ENCODE peak calls at places on chromosomes 4 and X, in four cellular contexts. One of them, this sample, is unnamed.
A peak's percentile ranks its signal among the peaks of the same experiment; 100 is the strongest.

GRCh38 chr4:173413043-173413442 is 14.1 kb upstream of the SCRG1 start:
- DNase-seq in GM20000: no peak
- DNase-seq in B cell: no peak
- DNase-seq in uterus: no peak
- DNase-seq in this sample: no peak

GRCh38 chr4:68366600-68366999 is 16.7 kb upstream of the YTHDC1 start:
- DNase-seq in GM20000: no peak
- DNase-seq in B cell: no peak
- DNase-seq in uterus: no peak
- DNase-seq in this sample: no peak

GRCh38 chr4:67909910-67910905 is 26.4 kb upstream of the TMPRSS11D start:
- DNase-seq in GM20000: no peak
- DNase-seq in B cell: peak; percentile 28
- DNase-seq in uterus: no peak
- DNase-seq in this sample: no peak

GRCh38 chrX:32842053-32842452 is 369.3 kb downstream of the DMD start:
- DNase-seq in GM20000: no peak
- DNase-seq in B cell: no peak
- DNase-seq in uterus: no peak
- DNase-seq in this sample: no peak

GRCh38 chr4:37685726-37686372 is 327 bp downstream of the RELL1 start:
- DNase-seq in GM20000: no peak
- DNase-seq in B cell: peak; percentile 68
- DNase-seq in uterus: peak; percentile 59
- DNase-seq in this sample: no peak

GRCh38 chr4:52588771-52589591 is 70.1 kb downstream of the USP46 start:
- DNase-seq in GM20000: no peak
- DNase-seq in B cell: no peak
- DNase-seq in uterus: peak; percentile 56
- DNase-seq in this sample: no peak

GRCh38 chr4:1959104-1959384 is 49.7 kb downstream of the NELFA start:
- DNase-seq in GM20000: no peak
- DNase-seq in B cell: no peak
- DNase-seq in uterus: no peak
- DNase-seq in this sample: no peak

GRCh38 chr4:167218022-167218608 is 16.2 kb downstream of the SPOCK3 start:
- DNase-seq in GM20000: no peak
- DNase-seq in B cell: no peak
- DNase-seq in uterus: no peak
- DNase-seq in this sample: no peak

GRCh38 chrX:12480956-12481355 is 310.3 kb upstream of the PRPS2 start:
- DNase-seq in GM20000: no peak
- DNase-seq in B cell: no peak
- DNase-seq in uterus: no peak
- DNase-seq in this sample: no peak

GRCh38 chrX:134718329-134719317 is 60.4 kb upstream of the PLAC1 start:
- DNase-seq in GM20000: no peak
- DNase-seq in B cell: no peak
- DNase-seq in uterus: peak; percentile 52
- DNase-seq in this sample: peak; percentile 35
- TF ChIP-seq CTCF in GM20000: no peak
- TF ChIP-seq CTCF in B cell: no peak
- TF ChIP-seq CTCF in uterus: no peak
- TF ChIP-seq CTCF in this sample: no peak

DNA sequence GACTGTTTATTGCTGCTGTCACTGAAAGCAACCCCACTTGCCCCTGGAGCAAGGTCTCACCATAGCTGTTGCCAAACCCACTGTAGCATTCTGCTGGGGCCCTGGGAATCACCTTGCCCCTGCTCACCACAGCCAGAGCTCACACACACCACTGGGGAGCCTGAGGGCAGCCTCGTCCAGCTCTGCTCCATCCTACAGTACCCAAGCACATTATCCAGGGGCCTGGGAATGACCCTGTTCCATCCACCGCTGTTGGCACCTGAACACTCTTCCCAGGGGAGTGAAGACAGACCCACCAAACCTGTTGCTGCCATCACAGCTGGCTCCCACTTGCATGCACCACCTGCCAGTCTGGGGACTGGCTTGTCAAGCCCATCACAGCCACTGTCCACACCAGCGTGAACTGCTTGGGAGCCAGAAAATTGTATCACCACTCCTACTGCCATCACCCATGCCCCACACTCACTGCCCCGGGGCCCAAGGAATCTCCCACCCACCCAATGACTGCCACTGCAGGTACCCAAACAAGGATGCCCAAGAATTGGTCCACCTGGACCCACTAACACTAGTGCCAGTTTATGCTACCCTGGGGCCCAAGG is 811.3 kb downstream of the KLHL13 start:
- DNase-seq in GM20000: no peak
- DNase-seq in B cell: no peak
- DNase-seq in uterus: no peak
- DNase-seq in this sample: no peak
- TF ChIP-seq CTCF in GM20000: no peak
- TF ChIP-seq CTCF in B cell: no peak
- TF ChIP-seq CTCF in uterus: no peak
- TF ChIP-seq CTCF in this sample: no peak

DNA sequence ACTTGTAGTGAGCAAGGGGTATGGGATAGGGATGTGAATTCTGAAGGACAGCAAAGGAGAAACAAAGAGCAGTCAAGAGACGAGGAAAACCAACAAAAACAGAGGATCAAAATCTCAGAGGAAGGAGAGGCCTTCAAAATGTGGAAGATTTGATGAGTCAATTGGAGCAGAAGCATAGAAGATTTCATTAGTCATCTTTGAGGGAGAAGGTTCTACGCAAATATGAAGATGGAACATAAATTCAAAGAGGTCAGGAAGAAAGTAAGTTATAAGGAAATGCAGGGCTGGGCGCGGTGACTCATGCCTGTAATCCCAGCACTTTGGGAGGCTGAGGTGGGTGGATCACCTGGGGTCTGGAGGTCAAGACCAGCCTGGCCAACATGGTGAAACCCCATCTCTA is 35.4 kb downstream of the MID2 start:
- DNase-seq in GM20000: no peak
- DNase-seq in B cell: no peak
- DNase-seq in uterus: no peak
- DNase-seq in this sample: no peak
- TF ChIP-seq CTCF in GM20000: no peak
- TF ChIP-seq CTCF in B cell: no peak
- TF ChIP-seq CTCF in uterus: no peak
- TF ChIP-seq CTCF in this sample: no peak

GRCh38 chrX:3939967-3940610 is 226.6 kb upstream of the PRKX start:
- DNase-seq in GM20000: peak; percentile 6
- DNase-seq in B cell: no peak
- DNase-seq in uterus: no peak
- DNase-seq in this sample: no peak
- TF ChIP-seq CTCF in GM20000: peak; percentile 17
- TF ChIP-seq CTCF in B cell: peak; percentile 35
- TF ChIP-seq CTCF in uterus: no peak
- TF ChIP-seq CTCF in this sample: peak; percentile 26

DNA sequence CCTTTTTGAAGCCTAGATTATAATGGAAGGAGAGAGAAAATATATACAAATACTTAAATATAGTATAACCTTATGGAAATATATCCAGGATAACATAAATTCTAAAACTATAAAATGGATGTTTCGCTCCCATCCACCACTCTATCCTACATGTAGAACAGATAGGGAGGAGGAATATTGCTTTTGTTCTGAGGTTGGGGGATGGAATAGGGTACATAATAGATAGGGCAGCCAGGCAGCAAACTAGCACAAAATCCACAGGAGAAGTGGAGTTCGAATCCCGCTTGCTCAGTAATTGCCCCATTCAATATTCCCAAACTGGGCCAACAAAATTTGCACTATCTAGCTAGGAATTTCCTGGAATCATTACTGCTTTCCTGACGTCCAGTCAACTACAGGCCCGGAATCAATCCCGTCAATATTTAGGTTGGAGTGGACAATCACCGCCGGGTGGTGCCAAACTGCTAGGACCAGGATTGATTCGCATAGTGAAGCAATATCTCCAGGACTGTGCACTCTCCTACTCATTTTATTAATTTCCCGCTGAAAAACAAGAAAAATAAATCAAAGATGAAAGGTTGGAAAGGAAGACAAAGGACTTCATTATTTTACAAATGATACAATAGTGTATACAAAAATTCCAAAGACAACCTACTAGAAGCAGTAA is 40.4 kb upstream of the PAPSS1 start:
- DNase-seq in GM20000: no peak
- DNase-seq in B cell: no peak
- DNase-seq in uterus: no peak
- DNase-seq in this sample: no peak
- TF ChIP-seq CTCF in GM20000: no peak
- TF ChIP-seq CTCF in B cell: no peak
- TF ChIP-seq CTCF in uterus: no peak
- TF ChIP-seq CTCF in this sample: no peak

GRCh38 chrX:100636321-100636991 is at the start of gene TSPAN6:
- DNase-seq in GM20000: peak; percentile 58
- DNase-seq in B cell: peak; percentile 66
- DNase-seq in uterus: peak; percentile 81
- DNase-seq in this sample: no peak
- TF ChIP-seq CTCF in GM20000: no peak
- TF ChIP-seq CTCF in B cell: peak; percentile 54
- TF ChIP-seq CTCF in uterus: peak; percentile 45
- TF ChIP-seq CTCF in this sample: peak; percentile 26

GRCh38 chr4:171521726-171522125 is 291.5 kb upstream of the GALNTL6 start:
- DNase-seq in GM20000: no peak
- DNase-seq in B cell: no peak
- DNase-seq in uterus: no peak
- DNase-seq in this sample: no peak

GRCh38 chr4:171524913-171525312 is 288.3 kb upstream of the GALNTL6 start:
- DNase-seq in GM20000: no peak
- DNase-seq in B cell: no peak
- DNase-seq in uterus: no peak
- DNase-seq in this sample: no peak

GRCh38 chr4:171516694-171517093 is 296.5 kb upstream of the GALNTL6 start:
- DNase-seq in GM20000: no peak
- DNase-seq in B cell: no peak
- DNase-seq in uterus: no peak
- DNase-seq in this sample: no peak

GRCh38 chr4:171517883-171518282 is 295.3 kb upstream of the GALNTL6 start:
- DNase-seq in GM20000: no peak
- DNase-seq in B cell: no peak
- DNase-seq in uterus: no peak
- DNase-seq in this sample: no peak

GRCh38 chr4:171519457-171519856 is 293.7 kb upstream of the GALNTL6 start:
- DNase-seq in GM20000: no peak
- DNase-seq in B cell: no peak
- DNase-seq in uterus: no peak
- DNase-seq in this sample: no peak
- TF ChIP-seq CTCF in GM20000: no peak
- TF ChIP-seq CTCF in B cell: no peak
- TF ChIP-seq CTCF in uterus: no peak
- TF ChIP-seq CTCF in this sample: no peak

GRCh38 chr4:148057425-148058020 is 325.6 kb downstream of the ARHGAP10 start:
- DNase-seq in GM20000: no peak
- DNase-seq in B cell: peak; percentile 44
- DNase-seq in uterus: no peak
- DNase-seq in this sample: no peak

GRCh38 chr4:148058160-148058859 is 326.4 kb downstream of the ARHGAP10 start:
- DNase-seq in GM20000: no peak
- DNase-seq in B cell: no peak
- DNase-seq in uterus: no peak
- DNase-seq in this sample: no peak

GRCh38 chr4:148055844-148056243 is 324.0 kb downstream of the ARHGAP10 start:
- DNase-seq in GM20000: no peak
- DNase-seq in B cell: no peak
- DNase-seq in uterus: no peak
- DNase-seq in this sample: no peak

GRCh38 chr4:148054275-148054674 is 322.4 kb downstream of the ARHGAP10 start:
- DNase-seq in GM20000: no peak
- DNase-seq in B cell: no peak
- DNase-seq in uterus: no peak
- DNase-seq in this sample: no peak

GRCh38 chr4:148056879-148057278 is 325.0 kb downstream of the ARHGAP10 start:
- DNase-seq in GM20000: peak; percentile 58
- DNase-seq in B cell: peak; percentile 84
- DNase-seq in uterus: no peak
- DNase-seq in this sample: peak; percentile 91
- TF ChIP-seq CTCF in GM20000: peak; percentile 61
- TF ChIP-seq CTCF in B cell: peak; percentile 76
- TF ChIP-seq CTCF in uterus: no peak
- TF ChIP-seq CTCF in this sample: peak; percentile 81

This sample was measured in GM12864.